ENCODE peak calls at places on chromosomes 7 and 10, in eight cellular contexts. P is Panc1, D is left ventricle myocardium inferior, T is tibial artery, I is lower lobe of right lung, Z is brain microvascular endothelial cell, E is pancreas, J is tibial nerve. F is an unnamed sample.

GRCh38 chr7:77245015-77245755 is 45.6 kb upstream of the FGL2 start:
- DNase-seq in P (no peak), D (peak; percentile 57), T (peak; percentile 31), I (peak; percentile 48), Z (no peak), E (peak; percentile 24), J (peak; percentile 30), F (no peak)

GRCh38 chr10:25257646-25258045 is 82.8 kb downstream of the GPR158 start:
- DNase-seq in P (no peak), D (no peak), T (no peak), I (no peak), Z (no peak), E (no peak), J (no peak), F (no peak)

GRCh38 chr10:80272793-80273522 is 16.5 kb downstream of the MAT1A start:
- DNase-seq in P (no peak), D (no peak), T (no peak), I (no peak), Z (peak; percentile 2), E (peak; percentile 78), J (no peak), F (no peak)

GRCh38 chr7:5702876-5703571 is 78.4 kb downstream of the RNF216 start:
- DNase-seq in P (no peak), D (peak; percentile 61), T (no peak), I (no peak), Z (peak; percentile 31), E (peak; percentile 34), J (no peak), F (no peak)

GRCh38 chr10:2077231-2077630 is 339.9 kb upstream of the ADARB2 start:
- DNase-seq in P (no peak), D (no peak), T (no peak), I (no peak), Z (no peak), E (no peak), J (no peak), F (no peak)

GRCh38 chr7:48759431-48760080 is 164.8 kb upstream of the CDC14C start:
- DNase-seq in P (no peak), D (no peak), T (no peak), I (no peak), Z (no peak), E (no peak), J (no peak), F (no peak)

GRCh38 chr7:131722371-131722770 is 165.9 kb upstream of the PODXL start:
- DNase-seq in P (no peak), D (no peak), T (no peak), I (no peak), Z (no peak), E (no peak), J (no peak), F (no peak)

GRCh38 chr7:63043657-63044543 is 954.7 kb upstream of the ZNF722 start:
- DNase-seq in P (no peak), D (no peak), T (no peak), I (no peak), Z (no peak), E (no peak), J (no peak), F (no peak)

GRCh38 chr10:49571419-49571818 is 32.5 kb upstream of the ERCC6 start:
- DNase-seq in P (no peak), D (no peak), T (no peak), I (no peak), Z (no peak), E (no peak), J (no peak), F (no peak)

GRCh38 chr10:6394084-6394483 is 186.0 kb downstream of the PRKCQ start:
- DNase-seq in P (no peak), D (no peak), T (no peak), I (no peak), Z (no peak), E (no peak), J (no peak), F (no peak)

GRCh38 chr7:22487978-22488642 is 11.9 kb downstream of the STEAP1B start:
- DNase-seq in P (no peak), D (no peak), T (no peak), I (no peak), Z (no peak), E (no peak), J (no peak), F (no peak)

GRCh38 chr7:65342723-65343629 is 30.7 kb upstream of the ZNF92 start:
- DNase-seq in P (no peak), D (no peak), T (no peak), I (no peak), Z (no peak), E (no peak), J (no peak), F (no peak)

GRCh38 chr10:84205049-84205852 is 10.9 kb downstream of the CDHR1 start:
- DNase-seq in P (peak; percentile 55), D (peak; percentile 49), T (no peak), I (no peak), Z (peak; percentile 59), E (no peak), J (no peak), F (no peak)

GRCh38 chr7:26199301-26200112 is 1.0 kb downstream of the HNRNPA2B1 start:
- DNase-seq in P (no peak), D (peak; percentile 63), T (peak; percentile 70), I (peak; percentile 77), Z (no peak), E (peak; percentile 71), J (peak; percentile 64), F (no peak)

GRCh38 chr10:71217266-71218045 is 5.1 kb downstream of the UNC5B start:
- DNase-seq in P (no peak), D (no peak), T (no peak), I (no peak), Z (no peak), E (no peak), J (no peak), F (no peak)

GRCh38 chr7:84829719-84830118 is 357.1 kb downstream of the SEMA3D start:
- DNase-seq in P (no peak), D (no peak), T (no peak), I (no peak), Z (no peak), E (no peak), J (no peak), F (no peak)

GRCh38 chr7:149879801-149880738 is 6.3 kb downstream of the ATP6V0E2 start:
- DNase-seq in P (no peak), D (no peak), T (no peak), I (no peak), Z (no peak), E (no peak), J (no peak), F (no peak)

GRCh38 chr10:96263173-96263572 is 8.2 kb downstream of the BLNK start:
- DNase-seq in P (no peak), D (no peak), T (no peak), I (no peak), Z (no peak), E (no peak), J (no peak), F (no peak)

GRCh38 chr10:78955206-78955605 is 113.6 kb upstream of the ZMIZ1 start:
- DNase-seq in P (no peak), D (no peak), T (no peak), I (no peak), Z (no peak), E (no peak), J (no peak), F (no peak)

GRCh38 chr10:43390333-43390732 is 18.7 kb downstream of the HNRNPF start:
- DNase-seq in P (no peak), D (no peak), T (no peak), I (no peak), Z (no peak), E (no peak), J (no peak), F (no peak)
- H3K36me3 ChIP-seq in P (peaks cover 75% of the 10 kb centered on the region), D (peaks cover 91% of the 10 kb centered on the region), T (peaks cover 72% of the 10 kb centered on the region), I (peaks cover 95% of the 10 kb centered on the region), Z (peaks cover 76% of the 10 kb centered on the region), E (peaks cover 8% of the 10 kb centered on the region), J (peaks cover 96% of the 10 kb centered on the region), F (peaks cover 35% of the 10 kb centered on the region)

DNA sequence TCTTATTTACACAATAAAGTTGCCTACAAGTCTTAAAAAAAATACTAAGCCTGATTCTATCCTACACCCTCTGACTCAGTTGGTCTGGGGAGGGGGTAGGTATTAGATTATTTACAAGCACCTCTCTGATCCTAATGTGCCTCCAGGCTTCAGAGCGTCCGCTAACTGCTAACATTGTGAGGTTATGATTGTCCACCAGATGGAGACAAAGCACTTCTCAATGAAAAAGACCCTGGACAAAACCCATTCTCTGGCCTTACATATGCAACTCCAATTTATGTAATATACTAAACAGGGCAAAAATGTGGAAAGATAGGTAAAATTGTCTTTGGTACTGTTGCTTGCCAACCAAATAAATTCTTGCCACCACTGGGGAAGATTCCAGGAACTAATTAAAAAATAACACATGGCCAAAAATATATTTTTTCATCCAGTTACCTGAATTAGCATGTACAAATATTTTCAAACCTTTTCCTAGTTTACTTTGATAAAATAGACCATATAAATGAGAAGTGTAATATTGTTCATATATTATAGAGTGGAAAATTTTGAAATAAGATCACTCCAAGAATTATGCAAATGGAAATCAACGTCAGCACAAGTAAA is 92.4 kb downstream of the KIF20B start:
- DNase-seq in P (peak; percentile 60), D (no peak), T (no peak), I (no peak), Z (peak; percentile 59), E (peak; percentile 22), J (peak; percentile 63), F (peak; percentile 15)
- TF ChIP-seq CTCF in P (peak; percentile 87), D (peak; percentile 81), T (peak; percentile 77), I (peak; percentile 85), Z (peak; percentile 76), E (peak; percentile 60), J (peak; percentile 61), F (peak; percentile 76)

GRCh38 chr7:1643270-1644092 is 26.6 kb upstream of the ELFN1 start:
- DNase-seq in P (no peak), D (peak; percentile 1), T (no peak), I (peak; percentile 10), Z (no peak), E (no peak), J (no peak), F (no peak)

GRCh38 chr7:1645071-1646015 is 24.7 kb upstream of the ELFN1 start:
- DNase-seq in P (no peak), D (peak; percentile 12), T (no peak), I (peak; percentile 37), Z (no peak), E (no peak), J (no peak), F (no peak)

GRCh38 chr7:1642291-1642728 is 27.8 kb upstream of the ELFN1 start:
- DNase-seq in P (no peak), D (no peak), T (no peak), I (peak; percentile 31), Z (no peak), E (no peak), J (no peak), F (no peak)

GRCh38 chr7:1646391-1646790 is 23.7 kb upstream of the ELFN1 start:
- DNase-seq in P (no peak), D (peak; percentile 9), T (no peak), I (peak; percentile 37), Z (no peak), E (no peak), J (no peak), F (no peak)

GRCh38 chr7:1644341-1645070 is 25.6 kb upstream of the ELFN1 start:
- DNase-seq in P (no peak), D (peak; percentile 13), T (no peak), I (peak; percentile 29), Z (no peak), E (no peak), J (no peak), F (no peak)
- H3K36me3 ChIP-seq in P (no peaks in the 10 kb centered on the region), D (no peaks in the 10 kb centered on the region), T (no peaks in the 10 kb centered on the region), I (no peaks in the 10 kb centered on the region), Z (no peaks in the 10 kb centered on the region), E (no peaks in the 10 kb centered on the region), J (no peaks in the 10 kb centered on the region), F (no peaks in the 10 kb centered on the region)

GRCh38 chr10:14889318-14889717 is 10.7 kb downstream of the SUV39H2 start:
- DNase-seq in P (no peak), D (no peak), T (no peak), I (no peak), Z (no peak), E (no peak), J (no peak), F (no peak)
- TF ChIP-seq CTCF in P (peak; percentile 31), D (no peak), T (no peak), I (no peak), Z (peak; percentile 50), E (no peak), J (no peak), F (peak; percentile 20)